ENCODE peak calls at places on chromosomes 16 and 17, in ten cellular contexts. R, W, I, K, D, C, V, G, L and N are unnamed samples.

GRCh38 chr16:12186774-12187335 is 210.3 kb downstream of the SNX29 start:
- DNase-seq in C (no peak), K (no peak), L (no peak), W (no peak), V (peak), D (no peak), R (no peak), G (no peak), I (peak), N (no peak)

GRCh38 chr17:63189082-63189481 is 223.0 kb downstream of the TANC2 start:
- DNase-seq in G (no peak), D (no peak), R (peak), K (no peak), L (no peak), C (no peak), I (no peak), V (no peak), W (no peak), N (no peak)

GRCh38 chr16:10490141-10490540 is 90.3 kb downstream of the EMP2 start:
- DNase-seq in D (no peak), G (no peak), L (no peak), V (no peak), W (no peak), I (no peak), R (no peak), C (no peak), K (no peak), N (no peak)

GRCh38 chr16:87581867-87582220 is 20.5 kb upstream of the JPH3 start:
- DNase-seq in I (peak), W (no peak), V (peak), R (peak), G (peak), K (no peak), C (peak), D (peak), L (peak), N (no peak)

GRCh38 chr17:76337413-76337777 is 16.3 kb downstream of the PRPSAP1 start:
- DNase-seq in D (no peak), K (no peak), L (no peak), V (no peak), R (no peak), G (no peak), C (no peak), W (no peak), I (no peak), N (no peak)

GRCh38 chr17:76383645-76384221 is 676 bp upstream of the SPHK1 start:
- DNase-seq in L (peak), R (peak), K (peak), C (no peak), I (peak), W (peak), G (no peak), D (peak), V (no peak), N (peak)

GRCh38 chr17:61455754-61456681 is 3.8 kb downstream of the TBX4 start:
- DNase-seq in G (peak), L (no peak), C (no peak), W (no peak), R (no peak), V (no peak), D (no peak), K (no peak), I (no peak), N (no peak)

GRCh38 chr17:72591500-72592241 is 470.9 kb downstream of the SOX9 start:
- DNase-seq in K (no peak), C (no peak), I (peak), D (no peak), L (no peak), W (no peak), G (no peak), V (no peak), R (peak), N (peak)

GRCh38 chr16:22216191-22216831 is 10.2 kb downstream of the EEF2K start:
- DNase-seq in W (no peak), V (no peak), I (no peak), R (peak), L (no peak), K (no peak), G (no peak), D (no peak), C (no peak), N (no peak)

GRCh38 chr16:3475604-3476375 is 19.5 kb downstream of the C16orf90 start:
- DNase-seq in D (no peak), G (no peak), R (no peak), V (no peak), C (no peak), I (no peak), L (no peak), W (no peak), K (no peak), N (peak)

GRCh38 chr17:1649844-1650409 is at the start of gene RILP:
- DNase-seq in K (no peak), R (peak), G (peak), W (no peak), I (peak), V (no peak), C (no peak), L (peak), D (no peak), N (peak)

GRCh38 chr16:74083582-74083981 is 213.0 kb upstream of the PSMD7 start:
- DNase-seq in L (no peak), K (no peak), W (no peak), G (no peak), C (no peak), V (no peak), I (peak), R (no peak), D (no peak), N (no peak)

GRCh38 chr16:30113711-30114333 is 485 bp upstream of the GDPD3 start:
- DNase-seq in D (no peak), R (no peak), I (no peak), C (no peak), G (no peak), K (no peak), L (peak), W (no peak), V (no peak), N (no peak)

GRCh38 chr16:75305364-75306101 is 54.1 kb upstream of the BCAR1 start:
- DNase-seq in K (peak), L (peak), D (peak), R (peak), V (peak), I (peak), W (no peak), C (peak), G (peak), N (peak)

GRCh38 chr17:3968886-3969524 is 4.8 kb upstream of the ATP2A3 start:
- DNase-seq in C (no peak), K (no peak), R (no peak), G (no peak), I (no peak), W (no peak), L (no peak), D (no peak), V (no peak), N (no peak)

GRCh38 chr16:82016964-82017363 is 5.7 kb upstream of the SDR42E1 start:
- DNase-seq in W (no peak), I (no peak), R (peak), K (no peak), V (no peak), G (no peak), L (no peak), D (no peak), C (no peak), N (no peak)